ENCODE peak calls at places on chromosomes 16 and 17, in five cellular contexts. S is fibroblast of lung; B is CD8-positive, alpha-beta T cell; X is lung; Z is A549. P is an unnamed sample.

GRCh38 chr16:81841709-81842108 is 62.6 kb downstream of the PLCG2 start:
- DNase-seq in S (no peak), B (peak; percentile 53), X (no peak), Z (no peak), P (no peak)

GRCh38 chr16:68645494-68646388 is 631 bp downstream of the CDH3 start:
- DNase-seq in S (no peak), B (no peak), X (no peak), Z (no peak), P (no peak)

GRCh38 chr17:9132944-9133610 is 111.8 kb downstream of the NTN1 start:
- DNase-seq in S (no peak), B (no peak), X (no peak), Z (no peak), P (no peak)

GRCh38 chr16:77786448-77786847 is 1.9 kb upstream of the VAT1L start:
- DNase-seq in S (no peak), B (no peak), X (no peak), Z (no peak), P (no peak)

GRCh38 chr17:73609078-73609477 is 35.2 kb downstream of the SDK2 start:
- DNase-seq in S (no peak), B (no peak), X (no peak), Z (no peak), P (no peak)

GRCh38 chr17:65438708-65439294 is 122.6 kb downstream of the AXIN2 start:
- DNase-seq in S (peak; percentile 25), B (no peak), X (no peak), Z (no peak), P (no peak)

GRCh38 chr17:52389632-52390031 is 231.1 kb upstream of the CA10 start:
- DNase-seq in S (no peak), B (no peak), X (no peak), Z (no peak), P (no peak)

GRCh38 chr17:12977008-12977751 is 40.6 kb downstream of the ELAC2 start:
- DNase-seq in S (no peak), B (no peak), X (no peak), Z (no peak), P (no peak)

GRCh38 chr16:85310868-85311585 is 198.8 kb upstream of the CIBAR2 start:
- DNase-seq in S (no peak), B (peak; percentile 74), X (no peak), Z (no peak), P (no peak)

GRCh38 chr16:66227766-66228530 is 138.5 kb upstream of the CDH5 start:
- DNase-seq in S (no peak), B (no peak), X (no peak), Z (no peak), P (no peak)

GRCh38 chr17:47823519-47823918 is 1.9 kb upstream of the OSBPL7 start:
- DNase-seq in S (no peak), B (no peak), X (no peak), Z (no peak), P (no peak)
- H3K27ac ChIP-seq in S (no peak overlapping the region), B (no peak overlapping the region), X (no peak overlapping the region), Z (no peak overlapping the region), P (no peak overlapping the region)

GRCh38 chr17:17819111-17819510 is 17.7 kb downstream of the SREBF1 start:
- DNase-seq in S (no peak), B (no peak), X (no peak), Z (no peak), P (no peak)
- H3K27ac ChIP-seq in S (no peak overlapping the region), B (no peak overlapping the region), X (peak overlapping the region; percentile 18), Z (peak overlapping the region; percentile 93), P (no peak overlapping the region)

GRCh38 chr16:85865-86264 is 7.8 kb downstream of the MPG start:
- DNase-seq in S (no peak), B (no peak), X (no peak), Z (no peak), P (no peak)

GRCh38 chr16:83781-84615 is 6.0 kb downstream of the MPG start:
- DNase-seq in S (peak; percentile 33), B (no peak), X (no peak), Z (no peak), P (no peak)

GRCh38 chr16:85453-85782 is 7.4 kb downstream of the MPG start:
- DNase-seq in S (no peak), B (no peak), X (no peak), Z (no peak), P (no peak)

GRCh38 chr16:86483-86952 is 8.5 kb downstream of the MPG start:
- DNase-seq in S (no peak), B (no peak), X (no peak), Z (no peak), P (no peak)

DNA sequence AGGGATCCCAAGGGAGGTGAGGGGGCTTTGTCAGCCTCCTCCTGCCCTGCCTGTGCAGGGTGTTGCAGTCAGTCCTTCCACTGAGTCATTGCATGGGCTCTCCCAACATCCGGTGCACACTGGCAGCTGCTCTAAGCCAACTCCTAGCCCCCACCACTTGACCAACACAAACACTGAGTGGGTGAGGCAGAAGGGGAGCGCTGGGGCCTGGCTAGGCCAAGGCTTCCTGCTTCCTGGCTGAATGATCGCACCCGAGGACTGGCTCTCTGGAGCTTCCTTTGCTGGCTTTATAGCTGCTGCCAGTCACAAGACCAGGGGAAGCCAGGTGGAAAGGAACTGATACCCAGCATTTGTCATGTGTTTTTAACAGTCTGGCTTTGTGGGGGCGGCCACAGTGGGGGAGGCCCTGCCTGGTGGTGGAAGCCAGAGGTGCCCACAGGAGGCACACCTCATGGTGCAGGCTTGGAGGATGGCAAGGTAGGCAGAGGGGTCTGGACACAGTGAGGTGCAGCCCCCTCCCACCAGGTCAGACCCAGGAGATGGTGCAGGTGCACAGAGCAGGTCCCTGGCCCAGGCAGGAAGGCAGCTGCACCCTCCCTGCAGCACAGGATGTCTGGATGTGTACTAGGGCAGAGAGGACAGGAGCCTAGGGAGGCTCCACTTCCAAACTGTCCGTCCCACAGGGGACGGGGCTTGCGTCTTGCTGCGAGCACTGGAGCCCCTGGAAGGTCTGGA is 6.9 kb downstream of the MPG start:
- DNase-seq in S (peak; percentile 91), B (peak; percentile 64), X (peak; percentile 60), Z (no peak), P (no peak)
- H3K27ac ChIP-seq in S (peak overlapping the region; percentile 73), B (peak overlapping the region; percentile 22), X (peak overlapping the region; percentile 87), Z (peak overlapping the region; percentile 60), P (peak overlapping the region; percentile 71)

GRCh38 chr17:2067048-2067452 is 12.1 kb downstream of the HIC1 start:
- DNase-seq in S (no peak), B (no peak), X (no peak), Z (no peak), P (no peak)

GRCh38 chr17:2064147-2064489 is 9.2 kb downstream of the HIC1 start:
- DNase-seq in S (no peak), B (no peak), X (no peak), Z (no peak), P (no peak)

GRCh38 chr17:2063306-2064146 is 8.6 kb downstream of the HIC1 start:
- DNase-seq in S (peak; percentile 65), B (no peak), X (no peak), Z (no peak), P (peak; percentile 92)

GRCh38 chr17:2064511-2064910 is 9.6 kb downstream of the HIC1 start:
- DNase-seq in S (no peak), B (no peak), X (no peak), Z (no peak), P (peak; percentile 92)

GRCh38 chr17:2064980-2065785 is 10.3 kb downstream of the HIC1 start:
- DNase-seq in S (no peak), B (no peak), X (no peak), Z (peak; percentile 59), P (no peak)
- H3K27ac ChIP-seq in S (peak overlapping the region; percentile 85), B (no peak overlapping the region), X (peak overlapping the region; percentile 24), Z (no peak overlapping the region), P (peak overlapping the region; percentile 97)

GRCh38 chr16:353404-354285 is 1.1 kb upstream of the AXIN1 start:
- DNase-seq in S (no peak), B (no peak), X (no peak), Z (no peak), P (no peak)
- H3K27ac ChIP-seq in S (no peak overlapping the region), B (peak overlapping the region; percentile 27), X (peak overlapping the region; percentile 48), Z (peak overlapping the region; percentile 84), P (peak overlapping the region; percentile 79)

GRCh38 chr16:73915939-73916451 is 380.6 kb upstream of the PSMD7 start:
- DNase-seq in S (no peak), B (no peak), X (no peak), Z (no peak), P (no peak)
- H3K27ac ChIP-seq in S (no peak overlapping the region), B (no peak overlapping the region), X (no peak overlapping the region), Z (no peak overlapping the region), P (no peak overlapping the region)

DNA sequence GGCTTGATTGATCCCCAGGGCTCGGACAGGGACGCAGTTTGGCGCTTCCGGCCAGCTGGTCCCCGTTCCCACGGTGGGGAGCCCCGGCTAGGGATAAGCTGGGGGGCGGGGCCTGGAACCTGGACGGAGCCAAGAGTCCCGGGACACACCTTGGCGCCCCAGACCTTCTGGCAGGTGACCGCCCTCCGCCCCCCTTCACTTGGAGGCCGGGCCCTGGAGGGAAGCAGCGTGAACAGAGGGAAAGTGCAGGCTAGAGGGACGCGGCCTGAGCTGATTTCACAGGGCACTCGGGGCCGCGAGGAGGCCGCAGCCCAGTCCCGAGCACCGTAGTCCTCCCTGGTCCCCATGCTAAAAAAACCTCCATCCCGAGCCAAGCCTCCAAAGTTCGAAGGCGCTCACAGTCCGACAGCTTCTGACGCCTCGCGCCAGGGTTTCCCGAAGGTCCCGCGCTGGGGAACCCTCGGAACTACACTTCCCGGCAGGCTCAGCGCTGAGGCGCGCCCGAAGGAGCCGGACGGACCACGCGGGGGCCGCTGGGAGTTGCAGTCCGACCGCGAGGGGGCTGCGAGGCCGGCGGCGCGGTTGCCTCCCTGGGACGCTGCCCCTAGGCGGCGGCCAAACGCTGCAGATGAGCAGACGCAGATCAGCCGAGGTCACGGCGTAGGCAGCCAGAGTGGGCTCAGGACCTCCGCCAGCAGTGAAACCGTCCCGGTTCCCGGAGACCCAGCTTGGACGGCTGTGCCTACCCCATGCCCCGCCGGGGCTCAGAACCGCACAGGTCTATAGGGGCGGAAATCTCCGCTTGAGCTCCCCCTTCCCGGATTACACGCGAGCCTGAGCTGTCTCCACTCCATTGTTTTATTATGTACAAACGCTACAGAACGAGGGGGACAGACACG is at the start of gene TBX6:
- DNase-seq in S (peak; percentile 84), B (peak; percentile 97), X (peak; percentile 94), Z (peak; percentile 91), P (peak; percentile 98)
- H3K27ac ChIP-seq in S (peak within 1 kb of the TSS; percentile 67), B (peak within 1 kb of the TSS; percentile 58), X (peak within 1 kb of the TSS; percentile 89), Z (peak within 1 kb of the TSS; percentile 94), P (peak within 1 kb of the TSS; percentile 97)